ENCODE peak calls at places on chromosomes 13 and 19, in four cellular contexts. I, D, J and M are unnamed samples.

GRCh38 chr19:33175886-33176669 is 18.1 kb upstream of the LRP3 start:
- DNase-seq in I (no peak), J (no peak), D (peak), M (no peak)

GRCh38 chr13:24851546-24851945 is 87.6 kb downstream of the RNF17 start:
- DNase-seq in J (no peak), D (no peak), I (no peak), M (no peak)

GRCh38 chr13:66663206-66663605 is 566.9 kb downstream of the PCDH9 start:
- DNase-seq in J (no peak), D (no peak), I (no peak), M (no peak)

GRCh38 chr13:31111136-31111535 is 50.6 kb downstream of the HSPH1 start:
- DNase-seq in I (no peak), J (no peak), D (no peak), M (no peak)

GRCh38 chr13:94210826-94211225 is 268.7 kb downstream of the DCT start:
- DNase-seq in J (no peak), D (no peak), I (no peak), M (no peak)

GRCh38 chr13:101003566-101003965 is 329.0 kb upstream of the TMTC4 start:
- DNase-seq in J (no peak), I (no peak), D (no peak), M (no peak)

GRCh38 chr19:31448221-31448657 is 99.0 kb upstream of the TSHZ3 start:
- DNase-seq in I (no peak), J (no peak), D (no peak), M (peak)

GRCh38 chr13:96982672-96983071 is 11.6 kb downstream of the OXGR1 start:
- DNase-seq in D (no peak), I (no peak), J (peak), M (no peak)

GRCh38 chr19:31100945-31101344 is 248.3 kb downstream of the TSHZ3 start:
- DNase-seq in I (no peak), D (no peak), J (no peak), M (no peak)

GRCh38 chr19:14114854-14115253 is 2.7 kb downstream of the PRKACA start:
- DNase-seq in J (no peak), I (no peak), D (peak), M (peak)

GRCh38 chr13:72195044-72195704 is 328.2 kb upstream of the DACH1 start:
- DNase-seq in D (no peak), J (no peak), I (no peak), M (no peak)

GRCh38 chr19:1725100-1726064 is 27.9 kb upstream of the ONECUT3 start:
- DNase-seq in J (peak), D (peak), I (no peak), M (peak)

GRCh38 chr13:26476111-26476743 is 81.3 kb upstream of the WASF3 start:
- DNase-seq in D (peak), I (no peak), J (peak), M (no peak)

GRCh38 chr19:54160182-54160811 is 776 bp upstream of the LENG1 start:
- DNase-seq in J (peak), D (peak), I (no peak), M (peak)

DNA sequence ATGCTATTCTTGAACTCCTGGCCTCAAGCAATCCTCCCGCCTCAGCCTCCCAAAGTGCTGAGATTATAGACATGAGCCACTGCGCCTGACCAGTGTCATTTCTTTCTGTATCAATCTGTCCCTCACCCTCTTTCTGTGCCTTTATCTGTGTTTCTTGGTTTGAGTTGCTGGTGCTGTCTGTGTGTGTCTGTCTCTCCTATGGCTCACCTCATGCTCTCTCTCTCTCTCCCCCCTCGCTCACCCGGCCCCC is 9.9 kb downstream of the IRF2BP1 start:
- DNase-seq in J (no peak), I (no peak), D (no peak), M (no peak)
- H3K9ac ChIP-seq in J (peak), I (no peak), D (no peak), M (peak)

GRCh38 chr19:55660991-55661390 is 6.2 kb downstream of the U2AF2 start:
- DNase-seq in I (no peak), J (no peak), D (no peak), M (no peak)
- H3K4me3 ChIP-seq in I (no peak), J (no peak), D (no peak), M (no peak)

GRCh38 chr13:64441740-64442139 is 2788.4 kb downstream of the PCDH9 start:
- DNase-seq in J (peak), I (no peak), D (no peak), M (no peak)
- H3K9ac ChIP-seq in J (no peak), I (no peak), D (no peak), M (no peak)

GRCh38 chr13:29844441-29844840 is 6.0 kb downstream of the UBL3 start:
- DNase-seq in J (no peak), D (no peak), I (no peak), M (no peak)
- H3K4me3 ChIP-seq in J (no peak), D (no peak), I (no peak), M (no peak)

GRCh38 chr13:73335938-73336337 is 277.1 kb downstream of the KLF5 start:
- DNase-seq in I (no peak), J (no peak), D (no peak), M (no peak)
- H3K9ac ChIP-seq in I (no peak), J (no peak), D (no peak), M (no peak)

DNA sequence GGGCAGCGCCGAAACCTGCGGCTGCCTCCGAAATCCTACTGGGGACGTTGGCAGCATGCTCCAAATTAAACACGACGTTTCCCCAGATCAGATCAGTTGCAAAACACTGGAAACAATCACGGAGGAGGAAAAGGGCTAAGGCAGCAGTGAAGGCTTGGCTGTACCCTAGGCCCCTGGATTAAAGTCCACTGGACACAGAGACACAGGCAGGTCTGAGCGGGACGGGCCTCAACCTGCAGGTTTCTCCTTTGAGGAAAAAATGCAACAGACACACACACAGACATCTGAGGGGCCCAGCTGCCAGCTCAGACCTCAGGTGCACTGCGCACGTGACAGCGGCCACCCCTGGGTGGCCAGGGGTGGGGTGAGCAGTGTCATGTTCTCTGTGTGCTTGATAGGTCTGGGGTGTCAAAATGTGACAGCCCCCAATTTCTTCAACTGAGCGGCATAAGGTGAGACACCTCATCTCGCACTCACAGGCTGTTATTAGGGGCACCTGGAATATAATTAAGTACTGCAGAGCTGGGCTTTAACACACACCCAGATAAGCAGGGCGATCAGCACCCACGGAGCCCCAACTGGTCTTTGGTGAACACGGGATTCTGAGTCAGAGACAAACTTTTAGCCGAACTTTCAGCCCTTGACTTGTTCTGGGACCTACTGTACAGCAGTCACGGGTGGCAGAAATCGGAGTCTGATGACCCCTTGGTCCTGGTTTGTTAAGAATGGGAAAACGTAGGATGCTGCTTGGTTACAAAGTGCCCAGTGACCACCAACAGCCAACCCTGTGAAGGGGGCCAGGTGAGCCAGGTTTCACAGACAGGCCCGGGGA is 9.3 kb downstream of the SH3GL1 start:
- DNase-seq in J (peak), I (no peak), D (no peak), M (no peak)
- H3K4me3 ChIP-seq in J (no peak), I (peak), D (peak), M (no peak)

DNA sequence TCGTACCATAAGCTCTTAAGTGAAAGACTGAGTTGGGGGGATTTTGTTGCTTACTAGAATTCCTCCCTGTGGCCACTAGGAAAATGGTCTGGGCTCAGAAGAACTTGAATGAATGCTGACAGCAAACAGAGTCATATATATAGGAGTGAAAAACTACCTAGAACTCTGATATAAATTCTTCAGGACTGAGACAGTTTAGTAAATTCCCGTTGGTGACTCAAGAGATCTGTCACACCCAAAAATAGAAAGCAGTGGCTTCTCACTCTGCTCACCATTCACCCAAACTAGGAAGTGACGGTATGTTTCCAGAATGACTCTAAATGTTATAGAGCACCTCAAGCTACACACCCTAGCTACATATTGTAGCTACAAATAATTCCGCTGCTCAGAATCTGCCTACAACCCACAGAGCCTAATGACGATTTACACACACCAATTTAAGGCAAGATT is 116.2 kb downstream of the TBC1D4 start:
- DNase-seq in D (no peak), J (peak), I (no peak), M (no peak)
- H3K9ac ChIP-seq in D (no peak), J (peak), I (no peak), M (no peak)

GRCh38 chr19:46447824-46448223 is 19.1 kb upstream of the PNMA8C start:
- DNase-seq in I (no peak), D (no peak), J (no peak), M (no peak)
- H3K4me3 ChIP-seq in I (no peak), D (no peak), J (no peak), M (no peak)

DNA sequence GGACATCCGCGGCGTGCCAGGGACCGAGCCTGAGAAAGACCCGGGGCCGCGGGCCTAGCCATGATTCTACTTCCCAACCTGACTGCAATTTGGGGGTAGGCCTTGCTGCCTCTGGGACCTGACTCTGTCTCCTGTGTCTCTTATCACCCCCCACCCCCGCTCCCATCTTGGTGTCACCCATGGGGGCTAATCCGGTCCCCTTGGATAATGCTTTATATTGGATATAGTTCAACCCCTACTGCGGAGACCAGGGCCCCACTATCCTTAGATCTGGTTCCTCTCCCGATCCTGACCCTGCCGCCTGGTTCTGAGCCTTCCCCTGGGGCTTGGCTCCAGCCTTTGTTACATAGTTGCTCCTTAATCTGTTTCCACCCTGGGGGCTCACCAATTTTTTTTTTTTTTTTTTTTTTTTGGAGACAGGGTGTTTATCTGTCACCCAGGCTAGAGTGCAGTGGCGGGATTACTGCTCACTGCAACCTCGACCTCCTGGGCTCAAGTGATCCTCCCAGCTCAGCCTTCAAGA is 1.3 kb downstream of the BLOC1S3 start:
- DNase-seq in D (no peak), I (no peak), J (no peak), M (no peak)
- H3K9ac ChIP-seq in D (peak), I (peak), J (peak), M (peak)